ENCODE peak calls at places on chromosome 10, in ten cellular contexts. O is adipocyte, X is fibroblast of lung, M is GM23248, V is HCT116, E is Karpas-422, B is PC-3, F is keratinocyte, K is endothelial cell of umbilical vein, G is astrocyte. R is an unnamed sample.

GRCh38 chr10:43384252-43385221 is 13.1 kb downstream of the FXYD4 start:
- DNase-seq in O (no peak), X (no peak), M (no peak), V (no peak), E (peak; percentile 66), B (peak; percentile 27), F (no peak), K (no peak), G (no peak), R (no peak)

GRCh38 chr10:102450124-102450373 is 1.3 kb downstream of the C10orf95 start:
- DNase-seq in O (no peak), X (no peak), M (no peak), V (no peak), E (no peak), B (no peak), F (no peak), K (no peak), G (no peak), R (no peak)

GRCh38 chr10:98956576-98957260 is 278.9 kb downstream of the HPSE2 start:
- DNase-seq in O (no peak), X (peak; percentile 43), M (peak; percentile 23), V (no peak), E (no peak), B (no peak), F (no peak), K (no peak), G (peak; percentile 13), R (peak; percentile 12)

GRCh38 chr10:67978749-67979148 is 94.3 kb downstream of the SIRT1 start:
- DNase-seq in O (no peak), X (peak; percentile 53), M (peak; percentile 37), V (no peak), E (no peak), B (no peak), F (no peak), K (no peak), G (peak; percentile 51), R (no peak)

GRCh38 chr10:103814626-103815370 is 40.6 kb downstream of the SH3PXD2A start:
- DNase-seq in O (peak; percentile 55), X (no peak), M (no peak), V (no peak), E (no peak), B (no peak), F (no peak), K (no peak), G (no peak), R (no peak)

GRCh38 chr10:35043796-35044344 is 46.3 kb downstream of the CUL2 start:
- DNase-seq in O (peak; percentile 42), X (peak; percentile 48), M (peak; percentile 35), V (no peak), E (no peak), B (no peak), F (no peak), K (no peak), G (peak; percentile 42), R (no peak)

GRCh38 chr10:20616056-20616671 is 280.9 kb downstream of the NEBL start:
- DNase-seq in O (no peak), X (no peak), M (no peak), V (no peak), E (no peak), B (no peak), F (no peak), K (no peak), G (no peak), R (no peak)

GRCh38 chr10:4334853-4335252 is 491.2 kb upstream of the AKR1E2 start:
- DNase-seq in O (no peak), X (peak; percentile 28), M (no peak), V (no peak), E (no peak), B (no peak), F (no peak), K (no peak), G (peak; percentile 20), R (no peak)

GRCh38 chr10:110708776-110709443 is 64.8 kb downstream of the RBM20 start:
- DNase-seq in O (no peak), X (no peak), M (no peak), V (no peak), E (no peak), B (no peak), F (no peak), K (no peak), G (no peak), R (no peak)

GRCh38 chr10:498760-499435 is 190.6 kb downstream of the DIP2C start:
- DNase-seq in O (no peak), X (no peak), M (no peak), V (no peak), E (no peak), B (no peak), F (no peak), K (no peak), G (no peak), R (no peak)

GRCh38 chr10:79149662-79150443 is 81.1 kb downstream of the ZMIZ1 start:
- DNase-seq in O (peak; percentile 62), X (peak; percentile 73), M (peak; percentile 96), V (peak; percentile 48), E (peak; percentile 63), B (peak; percentile 100), F (no peak), K (no peak), G (no peak), R (peak; percentile 19)

GRCh38 chr10:184911-185310 is 49.7 kb downstream of the ZMYND11 start:
- DNase-seq in O (no peak), X (peak; percentile 89), M (peak; percentile 45), V (no peak), E (no peak), B (peak; percentile 9), F (no peak), K (no peak), G (peak; percentile 88), R (no peak)

DNA sequence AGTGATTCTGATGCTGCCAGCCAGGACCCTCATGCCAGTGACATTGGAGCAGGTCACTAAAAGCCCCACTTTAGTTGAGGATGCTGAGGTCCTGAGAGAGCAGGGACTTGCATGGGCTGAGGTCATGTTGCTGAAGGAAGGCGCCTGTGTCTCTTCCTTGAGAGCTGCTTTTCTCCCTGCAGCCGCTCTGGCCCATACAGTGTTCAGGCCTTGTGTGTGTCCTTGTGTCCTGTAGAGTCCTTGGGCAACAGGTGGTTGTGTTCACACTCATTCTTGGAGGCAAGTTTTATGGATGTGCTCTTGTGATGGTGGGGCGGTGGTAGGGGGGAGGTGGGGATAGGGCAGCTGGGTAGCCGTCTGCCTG is 33.3 kb downstream of the TSPAN14 start:
- DNase-seq in O (no peak), X (no peak), M (no peak), V (no peak), E (no peak), B (no peak), F (no peak), K (no peak), G (no peak), R (no peak)
- H3K4me1 ChIP-seq in O (peaks cover 69% of the 10 kb centered on the region), X (no peaks in the 10 kb centered on the region), M (peaks cover 11% of the 10 kb centered on the region), V (peaks cover 40% of the 10 kb centered on the region), E (no peaks in the 10 kb centered on the region), B (no peaks in the 10 kb centered on the region), F (peaks cover 56% of the 10 kb centered on the region), K (peaks cover 46% of the 10 kb centered on the region), G (peaks cover 6% of the 10 kb centered on the region), R (peaks cover 38% of the 10 kb centered on the region)

GRCh38 chr10:33067917-33068316 is 109.9 kb upstream of the ITGB1 start:
- DNase-seq in O (no peak), X (no peak), M (peak; percentile 10), V (no peak), E (no peak), B (no peak), F (no peak), K (no peak), G (no peak), R (no peak)

GRCh38 chr10:33066558-33067236 is 108.7 kb upstream of the ITGB1 start:
- DNase-seq in O (no peak), X (peak; percentile 86), M (peak; percentile 78), V (no peak), E (no peak), B (peak; percentile 25), F (no peak), K (peak; percentile 66), G (peak; percentile 82), R (peak; percentile 20)

GRCh38 chr10:33067481-33067880 is 109.5 kb upstream of the ITGB1 start:
- DNase-seq in O (peak; percentile 67), X (peak; percentile 45), M (peak; percentile 57), V (no peak), E (no peak), B (no peak), F (no peak), K (no peak), G (peak; percentile 29), R (no peak)

GRCh38 chr10:33064706-33065105 is 106.7 kb upstream of the ITGB1 start:
- DNase-seq in O (peak; percentile 46), X (no peak), M (no peak), V (no peak), E (no peak), B (no peak), F (no peak), K (no peak), G (no peak), R (no peak)

GRCh38 chr10:33065111-33065510 is 107.1 kb upstream of the ITGB1 start:
- DNase-seq in O (no peak), X (no peak), M (no peak), V (no peak), E (no peak), B (peak; percentile 35), F (no peak), K (no peak), G (no peak), R (no peak)
- H3K9ac ChIP-seq in O (no peak overlapping the region), X (no peak overlapping the region), M (no peak overlapping the region), V (no peak overlapping the region), E (no peak overlapping the region), B (no peak overlapping the region), F (no peak overlapping the region), K (no peak overlapping the region), G (no peak overlapping the region), R (no peak overlapping the region)

GRCh38 chr10:5698062-5698461 is 13.4 kb downstream of the TASOR2 start:
- DNase-seq in O (no peak), X (no peak), M (no peak), V (no peak), E (no peak), B (no peak), F (no peak), K (no peak), G (no peak), R (no peak)
- H3K4me1 ChIP-seq in O (peaks cover 3% of the 10 kb centered on the region), X (no peaks in the 10 kb centered on the region), M (no peaks in the 10 kb centered on the region), V (no peaks in the 10 kb centered on the region), E (peaks cover 46% of the 10 kb centered on the region), B (no peaks in the 10 kb centered on the region), F (peaks cover 2% of the 10 kb centered on the region), K (no peaks in the 10 kb centered on the region), G (peaks cover 2% of the 10 kb centered on the region), R (no peaks in the 10 kb centered on the region)

DNA sequence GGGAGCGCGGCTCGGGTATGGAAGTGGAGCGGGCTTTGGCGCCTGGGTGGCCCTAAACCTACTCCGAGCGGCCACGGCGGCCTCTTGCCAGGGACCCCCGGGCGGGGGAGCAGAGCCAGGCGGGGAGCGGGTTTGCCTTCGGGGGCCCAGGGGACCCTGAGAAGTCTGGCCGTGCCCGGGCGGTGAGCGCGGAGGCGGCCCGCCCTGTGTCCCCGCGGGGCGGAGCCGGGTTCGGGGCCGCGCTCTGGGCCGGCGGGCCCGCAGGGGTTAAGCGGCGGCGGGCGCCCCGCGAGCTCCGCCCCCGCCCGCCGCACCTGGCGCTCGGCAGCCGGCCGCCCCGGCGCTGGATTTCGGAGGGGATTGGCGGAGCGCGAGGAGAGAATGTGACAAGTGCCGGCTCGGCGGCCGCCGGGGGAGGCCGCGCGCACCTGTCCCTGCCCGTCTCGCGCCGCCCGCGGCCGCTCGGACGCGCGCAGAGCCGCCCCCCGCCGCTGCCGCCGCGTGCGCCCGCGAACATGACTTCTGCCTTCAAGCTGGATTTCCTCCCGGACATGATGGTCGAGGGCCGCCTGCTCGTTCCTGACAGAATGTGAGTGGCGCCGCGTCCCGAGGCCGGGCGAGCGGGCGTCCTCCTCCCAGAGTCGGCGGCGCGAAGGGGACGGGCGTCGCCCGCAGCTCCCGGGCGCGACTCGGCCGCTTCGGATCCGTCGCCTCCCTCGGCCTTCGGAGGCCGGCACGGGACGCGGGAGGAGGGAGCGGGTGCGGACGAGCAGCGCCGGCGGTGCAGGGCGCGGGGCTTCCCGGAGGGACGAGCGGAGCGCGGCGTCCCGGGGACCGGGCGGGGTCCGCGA is at the start of gene CELF2:
- DNase-seq in O (peak; percentile 18), X (peak; percentile 23), M (peak; percentile 60), V (no peak), E (no peak), B (no peak), F (no peak), K (peak; percentile 64), G (peak; percentile 10), R (no peak)
- H3K9ac ChIP-seq in O (peak within 1 kb of the TSS; percentile 88), X (peak within 1 kb of the TSS; percentile 48), M (peak within 1 kb of the TSS; percentile 73), V (no peak within 1 kb of the TSS), E (no peak within 1 kb of the TSS), B (no peak within 1 kb of the TSS), F (peak within 1 kb of the TSS; percentile 66), K (peak within 1 kb of the TSS; percentile 89), G (peak within 1 kb of the TSS; percentile 74), R (no peak within 1 kb of the TSS)